ENCODE peak calls at places on chromosomes 7 and 10, in four cellular contexts. J, O, A and X are unnamed samples. For H3K4me1, the result is how much of the 10 kb centered on the place peaks cover.

GRCh38 chr7:39587393-39587792 is 21.2 kb downstream of the YAE1 start:
- DNase-seq in J (no peak), O (no peak), A (no peak), X (no peak)

GRCh38 chr10:8534089-8534488 is 479.6 kb downstream of the GATA3 start:
- DNase-seq in J (no peak), O (no peak), A (no peak), X (no peak)

GRCh38 chr7:114412548-114412947 is 2.1 kb upstream of the FOXP2 start:
- DNase-seq in J (no peak), O (no peak), A (no peak), X (no peak)

GRCh38 chr10:107540981-107541380 is 376.5 kb upstream of the SORCS1 start:
- DNase-seq in J (no peak), O (no peak), A (no peak), X (no peak)

GRCh38 chr10:70513848-70514309 is 35.3 kb downstream of the PALD1 start:
- DNase-seq in J (no peak), O (peak), A (peak), X (no peak)

GRCh38 chr10:61929555-61929954 is 28.1 kb downstream of the ARID5B start:
- DNase-seq in J (no peak), O (no peak), A (no peak), X (no peak)

GRCh38 chr10:66931340-66931948 is 5.6 kb downstream of the LRRTM3 start:
- DNase-seq in J (peak), O (no peak), A (peak), X (peak)

GRCh38 chr7:33905389-33906032 is at the start of gene BMPER:
- DNase-seq in J (no peak), O (peak), A (no peak), X (peak)

GRCh38 chr10:80144302-80145131 is 12.0 kb downstream of the PLAC9 start:
- DNase-seq in J (no peak), O (no peak), A (no peak), X (no peak)

GRCh38 chr10:29105516-29106215 is 183.2 kb upstream of the LYZL1 start:
- DNase-seq in J (peak), O (no peak), A (no peak), X (no peak)

GRCh38 chr7:158705234-158705890 is 758 bp upstream of the NCAPG2 start:
- DNase-seq in J (no peak), O (peak), A (no peak), X (no peak)

GRCh38 chr10:132698761-132699391 is 87.1 kb downstream of the NKX6-2 start:
- DNase-seq in J (no peak), O (no peak), A (no peak), X (no peak)

GRCh38 chr10:3801558-3802192 is 16.7 kb upstream of the KLF6 start:
- DNase-seq in J (no peak), O (no peak), A (no peak), X (no peak)

GRCh38 chr7:3757059-3757458 is 456.0 kb downstream of the SDK1 start:
- DNase-seq in J (no peak), O (no peak), A (no peak), X (no peak)

GRCh38 chr7:125878235-125878928 is 948.8 kb upstream of the POT1 start:
- DNase-seq in J (no peak), O (no peak), A (no peak), X (no peak)

GRCh38 chr10:98135222-98135899 is 904 bp downstream of the R3HCC1L start:
- DNase-seq in J (no peak), O (no peak), A (no peak), X (no peak)

GRCh38 chr10:13788701-13789447 is 202.1 kb downstream of the PRPF18 start:
- DNase-seq in J (no peak), O (no peak), A (no peak), X (no peak)

GRCh38 chr10:131666091-131666490 is 234.7 kb upstream of the PPP2R2D start:
- DNase-seq in J (no peak), O (no peak), A (no peak), X (no peak)

GRCh38 chr10:13674645-13675588 is 88.2 kb downstream of the PRPF18 start:
- DNase-seq in J (no peak), O (no peak), A (no peak), X (no peak)

DNA sequence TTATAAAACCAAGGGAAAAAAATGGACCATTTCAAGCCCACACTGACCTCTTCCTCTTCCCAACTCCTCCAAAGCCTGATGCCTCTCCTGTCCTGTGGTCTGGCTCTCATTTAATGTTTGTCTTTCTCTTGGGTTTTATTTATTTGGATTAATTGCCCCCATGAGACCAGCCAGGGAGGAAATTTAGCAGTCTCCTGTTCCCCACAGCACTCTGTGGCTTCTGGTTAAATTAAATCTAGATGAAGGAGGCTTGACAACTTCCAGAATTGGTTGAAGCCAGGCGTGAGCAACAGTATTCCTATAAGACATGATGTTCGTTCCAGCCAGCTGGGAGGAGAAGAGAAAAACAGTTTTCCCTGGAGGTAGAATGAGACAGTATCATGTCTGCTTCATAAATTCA is 15.1 kb upstream of the PRLHR start:
- DNase-seq in J (no peak), O (no peak), A (no peak), X (no peak)
- H3K4me1 ChIP-seq in J (under half), O (under half), A (under half), X (under half)

DNA sequence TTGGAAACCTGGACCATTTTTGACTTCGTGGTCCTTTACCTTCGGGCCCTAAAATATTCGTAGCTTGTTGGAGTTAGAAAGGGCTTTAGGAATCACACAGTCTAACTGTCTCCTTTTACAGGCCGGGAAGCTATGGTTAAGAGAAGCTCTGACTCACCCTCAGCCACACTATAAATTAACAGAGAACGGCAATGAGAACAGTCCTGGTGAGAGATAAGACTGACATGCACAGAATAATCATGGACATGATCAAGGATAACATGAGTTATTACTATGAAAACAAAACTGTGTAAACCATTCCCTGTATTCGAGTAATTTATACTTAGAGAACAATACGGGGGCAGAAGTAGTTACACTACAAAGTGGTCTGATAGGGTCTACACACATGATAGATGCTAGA is 162.5 kb upstream of the MALRD1 start:
- DNase-seq in J (no peak), O (no peak), A (no peak), X (no peak)
- TF ChIP-seq YY1 in J (no peak), O (no peak), A (no peak), X (no peak)

DNA sequence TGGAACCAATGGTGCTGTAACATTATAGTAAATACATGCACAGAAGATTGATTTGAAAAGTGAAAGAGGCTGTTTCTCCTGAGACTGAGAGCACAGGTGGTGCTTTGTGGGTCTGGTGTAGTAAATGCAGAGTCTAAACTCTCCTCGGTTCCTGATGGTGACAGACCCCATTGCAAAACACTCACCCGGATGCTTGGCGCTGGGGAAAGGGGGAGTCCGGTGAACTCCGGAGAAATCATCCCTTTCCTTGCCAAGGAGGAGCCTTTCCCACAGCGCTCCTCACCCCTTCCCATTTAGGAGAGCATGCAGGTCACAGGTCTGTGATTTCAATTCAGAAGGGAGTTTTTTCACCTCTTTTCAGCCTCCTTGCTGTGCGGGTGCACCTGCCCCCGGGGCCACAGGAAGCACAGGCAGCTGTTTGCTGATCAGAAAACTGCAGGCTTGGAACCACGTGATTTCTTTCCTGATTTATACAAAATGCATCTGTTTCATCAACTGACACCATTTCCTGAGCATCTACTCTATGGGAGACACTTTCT is 75.6 kb upstream of the LYZL2 start:
- DNase-seq in J (no peak), O (no peak), A (peak), X (no peak)
- TF ChIP-seq SUZ12 in J (no peak), O (no peak), A (no peak), X (no peak)

DNA sequence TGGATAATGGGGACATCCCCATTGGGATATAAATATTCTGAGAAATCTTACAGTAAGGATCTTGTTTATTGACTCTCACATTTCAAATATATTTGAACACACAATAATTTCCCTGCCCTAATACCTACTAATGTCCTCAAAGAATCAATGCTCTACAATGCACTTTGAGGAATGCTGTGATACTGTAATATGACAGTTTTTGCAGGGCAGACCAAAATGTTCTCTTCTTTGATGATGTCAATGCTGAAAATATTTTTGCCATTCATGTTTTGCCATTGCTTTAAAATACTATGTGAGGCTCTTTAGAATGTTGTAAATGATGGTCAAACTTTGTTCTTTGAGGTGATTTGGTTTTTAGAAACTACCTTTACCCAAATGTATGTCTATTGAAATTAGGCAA is 594.1 kb downstream of the INHBA start:
- DNase-seq in J (no peak), O (no peak), A (no peak), X (no peak)
- H3K4me1 ChIP-seq in J (under half), O (under half), A (under half), X (under half)

DNA sequence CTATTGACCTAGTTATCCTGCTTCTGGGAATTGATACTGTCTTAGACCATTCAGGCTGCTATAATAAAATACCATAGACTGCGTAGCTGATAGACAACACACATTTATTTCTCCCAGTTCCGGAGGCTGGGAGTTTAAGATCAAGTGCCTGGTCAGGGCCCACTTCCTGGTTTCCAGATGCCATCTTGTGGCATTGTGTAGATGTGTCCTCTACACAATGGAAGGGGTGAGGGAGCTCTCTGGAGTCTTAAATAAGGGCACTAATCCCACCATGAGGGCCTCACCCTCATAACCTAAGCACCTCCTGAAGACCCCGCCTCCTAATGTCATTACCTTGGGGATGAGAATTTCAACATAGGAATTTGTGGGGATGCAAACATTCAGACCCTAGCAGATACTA is 62.4 kb downstream of the SLC35B4 start:
- DNase-seq in J (no peak), O (no peak), A (no peak), X (no peak)
- TF ChIP-seq YY1 in J (no peak), O (no peak), A (no peak), X (no peak)

DNA sequence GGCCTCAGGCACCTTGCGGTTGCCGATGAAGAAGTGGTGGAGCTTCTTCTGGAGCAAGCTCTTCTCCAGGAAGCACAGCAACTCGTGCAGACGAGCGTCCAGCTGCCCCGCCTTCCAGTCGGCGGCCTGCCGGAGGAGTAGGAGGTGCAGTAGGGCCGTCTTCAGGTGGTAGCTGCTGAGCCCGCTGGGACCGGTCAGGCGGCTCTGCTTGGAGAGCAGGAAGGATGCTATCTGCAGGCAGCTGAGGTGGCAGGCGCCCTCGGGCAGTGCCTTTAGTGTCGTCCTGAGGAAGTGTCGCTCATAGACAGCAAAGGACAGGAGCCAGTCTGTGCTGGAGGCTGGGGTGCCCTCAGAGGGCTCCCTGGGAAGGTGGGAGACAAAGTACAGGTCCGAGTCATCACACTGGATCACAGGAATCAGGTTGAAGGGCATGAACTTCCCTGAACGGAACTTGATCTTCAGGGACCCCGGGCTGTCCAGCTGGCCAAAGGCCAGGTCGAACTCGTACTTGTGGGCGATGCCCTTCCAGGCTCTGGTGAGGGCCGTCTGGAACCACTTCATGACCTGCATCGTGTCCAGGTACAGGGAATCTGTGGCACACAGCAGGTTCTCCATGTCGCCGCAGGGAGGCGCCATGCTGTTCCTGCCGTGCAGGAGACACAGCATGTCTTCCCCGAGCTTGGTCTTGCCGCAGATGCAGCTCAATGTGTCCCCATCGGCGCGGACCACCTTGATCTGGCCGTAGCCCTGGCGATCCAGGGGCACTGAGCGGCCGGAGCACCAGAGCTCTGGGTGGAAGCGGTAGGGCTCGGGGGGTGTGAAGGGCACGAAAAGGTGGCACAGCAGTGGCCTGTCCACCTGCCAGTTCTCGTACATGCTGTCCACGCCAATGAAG is 23.4 kb downstream of the ITPRIP start:
- DNase-seq in J (no peak), O (no peak), A (no peak), X (no peak)
- TF ChIP-seq SUZ12 in J (no peak), O (no peak), A (no peak), X (no peak)

DNA sequence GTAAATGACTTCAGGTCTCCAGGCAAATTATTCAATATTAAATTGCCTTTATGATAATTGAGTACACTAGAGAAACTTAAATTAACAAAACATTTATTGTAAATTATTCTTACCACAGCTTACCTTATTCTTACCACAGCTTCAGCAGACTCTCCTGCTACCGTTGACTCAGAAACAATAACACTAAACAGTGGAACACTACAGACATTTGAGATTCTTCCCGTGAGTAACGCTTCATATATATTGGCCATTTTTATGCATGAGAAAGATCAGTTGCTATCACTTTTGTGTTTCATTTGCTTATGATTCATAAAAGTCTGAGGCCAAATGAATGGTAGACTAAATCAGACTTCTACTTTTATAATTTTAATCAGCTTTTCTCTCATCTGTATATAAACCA is 28.7 kb downstream of the TMEM243 start:
- DNase-seq in J (no peak), O (no peak), A (no peak), X (no peak)
- H3K4me1 ChIP-seq in J (under half), O (under half), A (under half), X (under half)

GRCh38 chr10:71766717-71767419 is 6.5 kb downstream of the VSIR start:
- DNase-seq in J (peak), O (no peak), A (no peak), X (no peak)
- TF ChIP-seq YY1 in J (no peak), O (no peak), A (no peak), X (no peak)

GRCh38 chr10:114094795-114095194 is 51.1 kb downstream of the ADRB1 start:
- DNase-seq in J (no peak), O (no peak), A (no peak), X (no peak)

GRCh38 chr10:114096864-114097263 is 53.2 kb downstream of the ADRB1 start:
- DNase-seq in J (no peak), O (no peak), A (no peak), X (no peak)

GRCh38 chr10:114100848-114101741 is 57.4 kb downstream of the ADRB1 start:
- DNase-seq in J (no peak), O (peak), A (no peak), X (no peak)

GRCh38 chr10:114095676-114096331 is 52.1 kb downstream of the ADRB1 start:
- DNase-seq in J (no peak), O (no peak), A (no peak), X (no peak)
- TF ChIP-seq SUZ12 in J (no peak), O (no peak), A (no peak), X (no peak)